ENCODE peak calls at places on chromosome 2, in nine cellular contexts. H is A549; M is astrocyte of the spinal cord; W is activated CD8-positive, alpha-beta memory T cell treated with anti-CD3 and anti-CD28 coated beads for 48 hours; O is T-helper 1 cell; E is substantia nigra; V is NCI-H1694; N is natural killer cell; Q is IMR-90. F is an unnamed sample.

GRCh38 chr2:96963316-96963715 is 23.1 kb downstream of the FAM178B start:
- DNase-seq in H (no peak), M (no peak), W (no peak), O (no peak), E (no peak), V (peak), N (no peak), Q (no peak), F (no peak)

GRCh38 chr2:43942001-43942400 is 53.8 kb downstream of the LRPPRC start:
- DNase-seq in H (no peak), M (no peak), W (no peak), O (no peak), E (no peak), V (peak), N (no peak), Q (peak), F (no peak)

GRCh38 chr2:236501026-236501425 is 68.6 kb upstream of the ACKR3 start:
- DNase-seq in H (no peak), M (no peak), W (no peak), O (no peak), E (no peak), V (no peak), N (no peak), Q (no peak), F (no peak)

GRCh38 chr2:216082805-216083204 is 1.1 kb downstream of the TMEM169 start:
- DNase-seq in H (peak), M (no peak), W (no peak), O (no peak), E (no peak), V (peak), N (no peak), Q (peak), F (no peak)

GRCh38 chr2:192298664-192299063 is 103.9 kb upstream of the TMEFF2 start:
- DNase-seq in H (no peak), M (no peak), W (no peak), O (no peak), E (no peak), V (peak), N (no peak), Q (no peak), F (no peak)

GRCh38 chr2:11738589-11739436 is 7.6 kb upstream of the LPIN1 start:
- DNase-seq in H (peak), M (peak), W (no peak), O (no peak), E (no peak), V (no peak), N (no peak), Q (peak), F (peak)

GRCh38 chr2:149720615-149721014 is 133.0 kb upstream of the MMADHC start:
- DNase-seq in H (no peak), M (no peak), W (no peak), O (no peak), E (no peak), V (no peak), N (no peak), Q (no peak), F (no peak)

GRCh38 chr2:189285962-189286648 is 106.5 kb upstream of the COL5A2 start:
- DNase-seq in H (peak), M (peak), W (no peak), O (no peak), E (no peak), V (no peak), N (no peak), Q (peak), F (peak)

GRCh38 chr2:124250433-124250832 is 225.3 kb downstream of the CNTNAP5 start:
- DNase-seq in H (no peak), M (no peak), W (no peak), O (no peak), E (no peak), V (no peak), N (no peak), Q (no peak), F (no peak)

GRCh38 chr2:19949071-19949470 is 40.8 kb downstream of the WDR35 start:
- DNase-seq in H (no peak), M (peak), W (no peak), O (no peak), E (no peak), V (no peak), N (no peak), Q (peak), F (no peak)

GRCh38 chr2:229955663-229956062 is 33.4 kb downstream of the FBXO36 start:
- DNase-seq in H (no peak), M (no peak), W (no peak), O (no peak), E (no peak), V (no peak), N (no peak), Q (no peak), F (no peak)

GRCh38 chr2:55225481-55226020 is 6.5 kb downstream of the CLHC1 start:
- DNase-seq in H (no peak), M (no peak), W (no peak), O (no peak), E (no peak), V (no peak), N (no peak), Q (no peak), F (no peak)

GRCh38 chr2:212520340-212520739 is 18.3 kb downstream of the ERBB4 start:
- DNase-seq in H (peak), M (no peak), W (no peak), O (no peak), E (no peak), V (peak), N (no peak), Q (no peak), F (no peak)

GRCh38 chr2:25328152-25329085 is 13.3 kb downstream of the DNMT3A start:
- DNase-seq in H (no peak), M (no peak), W (no peak), O (no peak), E (no peak), V (no peak), N (no peak), Q (no peak), F (no peak)

GRCh38 chr2:120257522-120257921 is 4.9 kb downstream of the RALB start:
- DNase-seq in H (no peak), M (no peak), W (no peak), O (no peak), E (no peak), V (no peak), N (no peak), Q (no peak), F (no peak)

GRCh38 chr2:85531585-85531984 is 7.4 kb upstream of the MAT2A start:
- DNase-seq in H (no peak), M (no peak), W (no peak), O (no peak), E (no peak), V (no peak), N (no peak), Q (no peak), F (no peak)

GRCh38 chr2:98828369-98828744 is 97.4 kb upstream of the MGAT4A start:
- DNase-seq in H (no peak), M (no peak), W (no peak), O (no peak), E (no peak), V (no peak), N (no peak), Q (no peak), F (no peak)

GRCh38 chr2:70140978-70141753 is 49.7 kb downstream of the C2orf42 start:
- DNase-seq in H (peak), M (peak), W (no peak), O (peak), E (no peak), V (peak), N (peak), Q (peak), F (peak)

GRCh38 chr2:197251576-197251975 is 59.0 kb downstream of the ANKRD44 start:
- DNase-seq in H (no peak), M (no peak), W (no peak), O (no peak), E (no peak), V (no peak), N (no peak), Q (peak), F (no peak)

GRCh38 chr2:217289909-217290283 is 430.0 kb upstream of the TNP1 start:
- DNase-seq in H (no peak), M (no peak), W (no peak), O (no peak), E (no peak), V (no peak), N (no peak), Q (peak), F (peak)